ENCODE peak calls at places on chromosomes 13 and 19, in six cellular contexts. One of them, this sample, is unnamed.

GRCh38 chr13:28161370-28161769 is 23.0 kb downstream of the PAN3 start:
- DNase-seq in epithelial cell of esophagus: peak
- DNase-seq in mucosa of descending colon: no peak
- DNase-seq in neural crest cell: no peak
- DNase-seq in esophagus squamous epithelium: no peak
- DNase-seq in Peyer's patch: peak
- DNase-seq in this sample: no peak

GRCh38 chr19:58394821-58395219 is 636 bp upstream of the RNF225 start:
- DNase-seq in epithelial cell of esophagus: peak
- DNase-seq in mucosa of descending colon: no peak
- DNase-seq in neural crest cell: no peak
- DNase-seq in esophagus squamous epithelium: no peak
- DNase-seq in Peyer's patch: no peak
- DNase-seq in this sample: peak

GRCh38 chr19:17549088-17549740 is 6.2 kb upstream of the COLGALT1 start:
- DNase-seq in epithelial cell of esophagus: no peak
- DNase-seq in mucosa of descending colon: no peak
- DNase-seq in neural crest cell: no peak
- DNase-seq in esophagus squamous epithelium: no peak
- DNase-seq in Peyer's patch: no peak
- DNase-seq in this sample: no peak

GRCh38 chr13:41934120-41934519 is 26.8 kb downstream of the VWA8 start:
- DNase-seq in epithelial cell of esophagus: no peak
- DNase-seq in mucosa of descending colon: no peak
- DNase-seq in neural crest cell: no peak
- DNase-seq in esophagus squamous epithelium: no peak
- DNase-seq in Peyer's patch: no peak
- DNase-seq in this sample: no peak

GRCh38 chr13:108226184-108226583 is 8.0 kb downstream of the ABHD13 start:
- DNase-seq in epithelial cell of esophagus: no peak
- DNase-seq in mucosa of descending colon: no peak
- DNase-seq in neural crest cell: no peak
- DNase-seq in esophagus squamous epithelium: no peak
- DNase-seq in Peyer's patch: no peak
- DNase-seq in this sample: no peak

GRCh38 chr19:19591133-19591825 is 27.2 kb downstream of the PBX4 start:
- DNase-seq in epithelial cell of esophagus: peak
- DNase-seq in mucosa of descending colon: no peak
- DNase-seq in neural crest cell: no peak
- DNase-seq in esophagus squamous epithelium: no peak
- DNase-seq in Peyer's patch: peak
- DNase-seq in this sample: peak

GRCh38 chr13:99339736-99340392 is 32.7 kb upstream of the GPR183 start:
- DNase-seq in epithelial cell of esophagus: peak
- DNase-seq in mucosa of descending colon: no peak
- DNase-seq in neural crest cell: no peak
- DNase-seq in esophagus squamous epithelium: no peak
- DNase-seq in Peyer's patch: peak
- DNase-seq in this sample: peak

GRCh38 chr19:10431254-10431942 is 11.1 kb downstream of the PDE4A start:
- DNase-seq in epithelial cell of esophagus: no peak
- DNase-seq in mucosa of descending colon: peak
- DNase-seq in neural crest cell: no peak
- DNase-seq in esophagus squamous epithelium: no peak
- DNase-seq in Peyer's patch: peak
- DNase-seq in this sample: no peak

GRCh38 chr19:4144666-4145261 is 8.7 kb upstream of the CREB3L3 start:
- DNase-seq in epithelial cell of esophagus: peak
- DNase-seq in mucosa of descending colon: peak
- DNase-seq in neural crest cell: no peak
- DNase-seq in esophagus squamous epithelium: no peak
- DNase-seq in Peyer's patch: peak
- DNase-seq in this sample: no peak

GRCh38 chr19:5693195-5694166 is 3.4 kb downstream of the RPL36 start:
- DNase-seq in epithelial cell of esophagus: peak
- DNase-seq in mucosa of descending colon: no peak
- DNase-seq in neural crest cell: no peak
- DNase-seq in esophagus squamous epithelium: no peak
- DNase-seq in Peyer's patch: no peak
- DNase-seq in this sample: no peak

GRCh38 chr13:85618514-85618913 is 180.7 kb downstream of the SLITRK6 start:
- DNase-seq in epithelial cell of esophagus: no peak
- DNase-seq in mucosa of descending colon: no peak
- DNase-seq in neural crest cell: no peak
- DNase-seq in esophagus squamous epithelium: no peak
- DNase-seq in Peyer's patch: no peak
- DNase-seq in this sample: no peak

GRCh38 chr13:106466691-106467405 is 68.6 kb downstream of the EFNB2 start:
- DNase-seq in epithelial cell of esophagus: peak
- DNase-seq in mucosa of descending colon: no peak
- DNase-seq in neural crest cell: no peak
- DNase-seq in esophagus squamous epithelium: no peak
- DNase-seq in Peyer's patch: no peak
- DNase-seq in this sample: no peak

GRCh38 chr19:27909185-27909840 is 1303.6 kb downstream of the UQCRFS1 start:
- DNase-seq in epithelial cell of esophagus: no peak
- DNase-seq in mucosa of descending colon: no peak
- DNase-seq in neural crest cell: no peak
- DNase-seq in esophagus squamous epithelium: no peak
- DNase-seq in Peyer's patch: no peak
- DNase-seq in this sample: no peak

GRCh38 chr19:18415177-18415867 is 3.9 kb upstream of the SSBP4 start:
- DNase-seq in epithelial cell of esophagus: no peak
- DNase-seq in mucosa of descending colon: peak
- DNase-seq in neural crest cell: no peak
- DNase-seq in esophagus squamous epithelium: no peak
- DNase-seq in Peyer's patch: peak
- DNase-seq in this sample: no peak

GRCh38 chr19:42018503-42019193 is 24.6 kb upstream of the ATP1A3 start:
- DNase-seq in epithelial cell of esophagus: peak
- DNase-seq in mucosa of descending colon: no peak
- DNase-seq in neural crest cell: no peak
- DNase-seq in esophagus squamous epithelium: no peak
- DNase-seq in Peyer's patch: no peak
- DNase-seq in this sample: no peak

GRCh38 chr19:5268801-5269200 is 71.8 kb downstream of the PTPRS start:
- DNase-seq in epithelial cell of esophagus: no peak
- DNase-seq in mucosa of descending colon: no peak
- DNase-seq in neural crest cell: no peak
- DNase-seq in esophagus squamous epithelium: no peak
- DNase-seq in Peyer's patch: no peak
- DNase-seq in this sample: no peak

GRCh38 chr13:47135800-47136658 is 239.2 kb upstream of the HTR2A start:
- DNase-seq in epithelial cell of esophagus: peak
- DNase-seq in mucosa of descending colon: no peak
- DNase-seq in neural crest cell: no peak
- DNase-seq in esophagus squamous epithelium: no peak
- DNase-seq in Peyer's patch: no peak
- DNase-seq in this sample: no peak

GRCh38 chr13:33577037-33577436 is 240.9 kb upstream of the RFC3 start:
- DNase-seq in epithelial cell of esophagus: peak
- DNase-seq in mucosa of descending colon: no peak
- DNase-seq in neural crest cell: no peak
- DNase-seq in esophagus squamous epithelium: no peak
- DNase-seq in Peyer's patch: no peak
- DNase-seq in this sample: no peak

GRCh38 chr19:2278504-2279158 is 3.3 kb downstream of the PEAK3 start:
- DNase-seq in epithelial cell of esophagus: no peak
- DNase-seq in mucosa of descending colon: peak
- DNase-seq in neural crest cell: no peak
- DNase-seq in esophagus squamous epithelium: no peak
- DNase-seq in Peyer's patch: peak
- DNase-seq in this sample: no peak

DNA sequence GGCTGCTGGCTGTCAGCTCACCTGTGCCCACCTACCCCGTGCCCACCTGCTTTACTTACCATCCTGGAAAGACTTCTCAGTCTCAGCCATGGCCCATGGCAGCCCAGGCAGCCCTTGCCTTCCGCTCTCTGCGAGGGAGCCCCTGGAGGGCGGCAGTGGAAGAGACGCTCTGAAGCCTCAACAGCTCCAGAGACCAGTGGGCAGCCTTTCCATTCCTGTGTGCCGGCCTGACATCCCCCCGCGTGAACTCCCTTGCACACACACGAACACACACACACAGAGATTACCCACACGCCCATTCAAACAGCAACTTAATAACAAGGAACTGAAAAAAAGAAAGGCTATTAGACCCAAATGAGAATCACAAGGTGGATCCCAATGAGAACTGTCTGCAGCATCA is 14.2 kb upstream of the RASA3 start:
- DNase-seq in epithelial cell of esophagus: no peak
- DNase-seq in mucosa of descending colon: peak
- DNase-seq in neural crest cell: no peak
- DNase-seq in esophagus squamous epithelium: no peak
- DNase-seq in Peyer's patch: peak
- DNase-seq in this sample: no peak
- TF ChIP-seq CTCF in epithelial cell of esophagus: no peak
- TF ChIP-seq CTCF in mucosa of descending colon: no peak
- TF ChIP-seq CTCF in neural crest cell: no peak
- TF ChIP-seq CTCF in esophagus squamous epithelium: no peak
- TF ChIP-seq CTCF in Peyer's patch: no peak
- TF ChIP-seq CTCF in this sample: no peak

GRCh38 chr19:48363810-48364563 is at the start of the genes SYNGR4 and TMEM143:
- DNase-seq in epithelial cell of esophagus: peak
- DNase-seq in mucosa of descending colon: peak
- DNase-seq in neural crest cell: peak
- DNase-seq in esophagus squamous epithelium: peak
- DNase-seq in Peyer's patch: peak
- DNase-seq in this sample: peak
- TF ChIP-seq CTCF in epithelial cell of esophagus: no peak
- TF ChIP-seq CTCF in mucosa of descending colon: peak
- TF ChIP-seq CTCF in neural crest cell: no peak
- TF ChIP-seq CTCF in esophagus squamous epithelium: no peak
- TF ChIP-seq CTCF in Peyer's patch: no peak
- TF ChIP-seq CTCF in this sample: no peak

GRCh38 chr19:43595999-43596841 is at the start of the genes IRGQ and ZNF576:
- DNase-seq in epithelial cell of esophagus: peak
- DNase-seq in mucosa of descending colon: peak
- DNase-seq in neural crest cell: peak
- DNase-seq in esophagus squamous epithelium: peak
- DNase-seq in Peyer's patch: peak
- DNase-seq in this sample: peak
- TF ChIP-seq CTCF in epithelial cell of esophagus: no peak
- TF ChIP-seq CTCF in mucosa of descending colon: peak
- TF ChIP-seq CTCF in neural crest cell: no peak
- TF ChIP-seq CTCF in esophagus squamous epithelium: peak
- TF ChIP-seq CTCF in Peyer's patch: peak
- TF ChIP-seq CTCF in this sample: no peak

GRCh38 chr13:101475536-101475935 is 23.1 kb downstream of the ITGBL1 start:
- DNase-seq in epithelial cell of esophagus: no peak
- DNase-seq in mucosa of descending colon: no peak
- DNase-seq in neural crest cell: no peak
- DNase-seq in esophagus squamous epithelium: no peak
- DNase-seq in Peyer's patch: no peak
- DNase-seq in this sample: no peak
- TF ChIP-seq CTCF in epithelial cell of esophagus: no peak
- TF ChIP-seq CTCF in mucosa of descending colon: no peak
- TF ChIP-seq CTCF in neural crest cell: no peak
- TF ChIP-seq CTCF in esophagus squamous epithelium: no peak
- TF ChIP-seq CTCF in Peyer's patch: no peak
- TF ChIP-seq CTCF in this sample: no peak

GRCh38 chr19:16337809-16338469 is 13.3 kb downstream of the KLF2 start:
- DNase-seq in epithelial cell of esophagus: no peak
- DNase-seq in mucosa of descending colon: no peak
- DNase-seq in neural crest cell: no peak
- DNase-seq in esophagus squamous epithelium: no peak
- DNase-seq in Peyer's patch: no peak
- DNase-seq in this sample: no peak

GRCh38 chr19:16340092-16340491 is 15.5 kb downstream of the KLF2 start:
- DNase-seq in epithelial cell of esophagus: no peak
- DNase-seq in mucosa of descending colon: no peak
- DNase-seq in neural crest cell: no peak
- DNase-seq in esophagus squamous epithelium: no peak
- DNase-seq in Peyer's patch: no peak
- DNase-seq in this sample: no peak

GRCh38 chr19:16339361-16339725 is 14.7 kb downstream of the KLF2 start:
- DNase-seq in epithelial cell of esophagus: no peak
- DNase-seq in mucosa of descending colon: no peak
- DNase-seq in neural crest cell: no peak
- DNase-seq in esophagus squamous epithelium: no peak
- DNase-seq in Peyer's patch: no peak
- DNase-seq in this sample: no peak

GRCh38 chr19:16340654-16341053 is 16.0 kb downstream of the KLF2 start:
- DNase-seq in epithelial cell of esophagus: no peak
- DNase-seq in mucosa of descending colon: no peak
- DNase-seq in neural crest cell: no peak
- DNase-seq in esophagus squamous epithelium: no peak
- DNase-seq in Peyer's patch: no peak
- DNase-seq in this sample: no peak

GRCh38 chr19:16338470-16339360 is 14.1 kb downstream of the KLF2 start:
- DNase-seq in epithelial cell of esophagus: peak
- DNase-seq in mucosa of descending colon: no peak
- DNase-seq in neural crest cell: no peak
- DNase-seq in esophagus squamous epithelium: no peak
- DNase-seq in Peyer's patch: peak
- DNase-seq in this sample: peak
- TF ChIP-seq CTCF in epithelial cell of esophagus: no peak
- TF ChIP-seq CTCF in mucosa of descending colon: no peak
- TF ChIP-seq CTCF in neural crest cell: no peak
- TF ChIP-seq CTCF in esophagus squamous epithelium: no peak
- TF ChIP-seq CTCF in Peyer's patch: peak
- TF ChIP-seq CTCF in this sample: no peak

GRCh38 chr13:36480726-36481485 is 48.6 kb downstream of the CCNA1 start:
- DNase-seq in epithelial cell of esophagus: no peak
- DNase-seq in mucosa of descending colon: no peak
- DNase-seq in neural crest cell: no peak
- DNase-seq in esophagus squamous epithelium: no peak
- DNase-seq in Peyer's patch: no peak
- DNase-seq in this sample: no peak

GRCh38 chr13:36476661-36477060 is 44.4 kb downstream of the CCNA1 start:
- DNase-seq in epithelial cell of esophagus: no peak
- DNase-seq in mucosa of descending colon: no peak
- DNase-seq in neural crest cell: no peak
- DNase-seq in esophagus squamous epithelium: no peak
- DNase-seq in Peyer's patch: no peak
- DNase-seq in this sample: no peak

DNA sequence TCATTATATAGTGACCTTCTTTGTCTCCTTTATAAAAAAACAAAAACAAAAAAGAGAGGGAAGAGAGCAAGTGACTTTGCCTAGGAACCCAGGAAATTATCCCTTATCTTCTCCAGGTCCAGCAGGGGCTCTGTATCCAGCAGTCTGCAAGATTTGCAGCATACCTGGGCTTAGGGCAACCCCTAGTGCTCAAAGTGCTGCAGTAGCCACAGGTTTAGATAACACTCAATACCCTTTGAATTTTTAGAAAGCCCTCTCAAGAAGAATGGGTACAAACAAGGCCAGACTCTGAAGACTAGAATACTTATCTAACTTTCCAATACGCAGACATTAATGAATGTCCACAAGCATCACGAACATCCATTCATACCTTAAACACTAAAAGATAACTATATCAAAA is 43.2 kb downstream of the CCNA1 start:
- DNase-seq in epithelial cell of esophagus: peak
- DNase-seq in mucosa of descending colon: no peak
- DNase-seq in neural crest cell: no peak
- DNase-seq in esophagus squamous epithelium: no peak
- DNase-seq in Peyer's patch: no peak
- DNase-seq in this sample: peak
- TF ChIP-seq CTCF in epithelial cell of esophagus: peak
- TF ChIP-seq CTCF in mucosa of descending colon: no peak
- TF ChIP-seq CTCF in neural crest cell: no peak
- TF ChIP-seq CTCF in esophagus squamous epithelium: peak
- TF ChIP-seq CTCF in Peyer's patch: no peak
- TF ChIP-seq CTCF in this sample: peak

This sample was measured in MCF 10A.